ENCODE peak calls at places on chromosomes 6 and 20, in five cellular contexts. K is A549, E is T-helper 1 cell, V is upper lobe of left lung, O is SJSA1. F is an unnamed sample.

GRCh38 chr6:107794771-107795170 is 29.3 kb downstream of the SCML4 start:
- DNase-seq in K (no peak), E (no peak), V (no peak), O (no peak), F (no peak)

GRCh38 chr6:164331026-164331425 is 916.5 kb downstream of the QKI start:
- DNase-seq in K (no peak), E (no peak), V (no peak), O (no peak), F (no peak)

GRCh38 chr6:17334265-17334664 is 53.1 kb downstream of the RBM24 start:
- DNase-seq in K (no peak), E (no peak), V (no peak), O (peak), F (peak)

GRCh38 chr6:31652925-31653724 is 664 bp upstream of the BAG6 start:
- DNase-seq in K (peak), E (peak), V (peak), O (peak), F (no peak)

GRCh38 chr20:10728873-10729670 is 55.3 kb upstream of the JAG1 start:
- DNase-seq in K (no peak), E (no peak), V (no peak), O (no peak), F (no peak)

GRCh38 chr20:56580226-56580625 is 47.2 kb downstream of the FAM209B start:
- DNase-seq in K (no peak), E (no peak), V (peak), O (no peak), F (no peak)

GRCh38 chr6:3013486-3013885 is 13.8 kb downstream of the NQO2 start:
- DNase-seq in K (peak), E (no peak), V (no peak), O (no peak), F (no peak)

GRCh38 chr20:8578191-8578690 is 446.2 kb downstream of the PLCB1 start:
- DNase-seq in K (no peak), E (no peak), V (no peak), O (no peak), F (no peak)

GRCh38 chr20:53677447-53678314 is 84.0 kb upstream of the ZNF217 start:
- DNase-seq in K (peak), E (no peak), V (peak), O (no peak), F (no peak)

GRCh38 chr20:5065489-5066383 is 54.0 kb downstream of the PCNA start:
- DNase-seq in K (peak), E (no peak), V (no peak), O (peak), F (peak)

GRCh38 chr6:72182337-72183246 is 296.2 kb downstream of the RIMS1 start:
- DNase-seq in K (peak), E (no peak), V (peak), O (no peak), F (peak)

GRCh38 chr20:44057698-44058675 is 129.0 kb downstream of the JPH2 start:
- DNase-seq in K (no peak), E (no peak), V (no peak), O (no peak), F (no peak)

GRCh38 chr6:14816106-14816864 is 429.6 kb upstream of the JARID2 start:
- DNase-seq in K (no peak), E (no peak), V (no peak), O (no peak), F (no peak)

GRCh38 chr6:161137839-161138544 is 135.9 kb downstream of the AGPAT4 start:
- DNase-seq in K (no peak), E (no peak), V (peak), O (no peak), F (no peak)

GRCh38 chr6:10951675-10952282 is 64.9 kb downstream of the SYCP2L start:
- DNase-seq in K (peak), E (no peak), V (no peak), O (peak), F (peak)

GRCh38 chr6:37125779-37126553 is 44.0 kb upstream of the PIM1 start:
- DNase-seq in K (no peak), E (no peak), V (no peak), O (peak), F (no peak)